ENCODE peak calls at places on chromosomes 7 and 10, in six cellular contexts. One of them, this sample, is unnamed. For H3K4me1, the result is how much of the 10 kb centered on the place peaks cover.

GRCh38 chr10:126350216-126350992 is 37.9 kb downstream of the ADAM12 start:
- DNase-seq in esophagus squamous epithelium: no peak
- DNase-seq in heart right ventricle: no peak
- DNase-seq in mucosa of descending colon: no peak
- DNase-seq in Panc1: peak
- DNase-seq in left ventricle myocardium inferior: no peak
- DNase-seq in this sample: no peak

GRCh38 chr10:117746541-117747195 is 204.1 kb downstream of the EMX2 start:
- DNase-seq in esophagus squamous epithelium: no peak
- DNase-seq in heart right ventricle: no peak
- DNase-seq in mucosa of descending colon: no peak
- DNase-seq in Panc1: no peak
- DNase-seq in left ventricle myocardium inferior: no peak
- DNase-seq in this sample: no peak

GRCh38 chr10:101783736-101784118 is 481 bp upstream of the NPM3 start:
- DNase-seq in esophagus squamous epithelium: no peak
- DNase-seq in heart right ventricle: no peak
- DNase-seq in mucosa of descending colon: no peak
- DNase-seq in Panc1: no peak
- DNase-seq in left ventricle myocardium inferior: no peak
- DNase-seq in this sample: no peak

GRCh38 chr7:133948588-133948987 is 178.6 kb upstream of the LRGUK start:
- DNase-seq in esophagus squamous epithelium: no peak
- DNase-seq in heart right ventricle: no peak
- DNase-seq in mucosa of descending colon: no peak
- DNase-seq in Panc1: no peak
- DNase-seq in left ventricle myocardium inferior: no peak
- DNase-seq in this sample: no peak

GRCh38 chr7:16905300-16906044 is 23.7 kb upstream of the AGR3 start:
- DNase-seq in esophagus squamous epithelium: no peak
- DNase-seq in heart right ventricle: no peak
- DNase-seq in mucosa of descending colon: no peak
- DNase-seq in Panc1: no peak
- DNase-seq in left ventricle myocardium inferior: no peak
- DNase-seq in this sample: no peak

GRCh38 chr10:30028006-30028441 is 31.4 kb downstream of the JCAD start:
- DNase-seq in esophagus squamous epithelium: no peak
- DNase-seq in heart right ventricle: peak
- DNase-seq in mucosa of descending colon: no peak
- DNase-seq in Panc1: no peak
- DNase-seq in left ventricle myocardium inferior: peak
- DNase-seq in this sample: no peak

GRCh38 chr10:43205681-43206390 is 61.0 kb downstream of the RASGEF1A start:
- DNase-seq in esophagus squamous epithelium: no peak
- DNase-seq in heart right ventricle: no peak
- DNase-seq in mucosa of descending colon: peak
- DNase-seq in Panc1: no peak
- DNase-seq in left ventricle myocardium inferior: no peak
- DNase-seq in this sample: peak

GRCh38 chr7:158000160-158000559 is 587.5 kb downstream of the PTPRN2 start:
- DNase-seq in esophagus squamous epithelium: no peak
- DNase-seq in heart right ventricle: no peak
- DNase-seq in mucosa of descending colon: no peak
- DNase-seq in Panc1: no peak
- DNase-seq in left ventricle myocardium inferior: no peak
- DNase-seq in this sample: no peak

GRCh38 chr7:117951711-117952280 is 78.6 kb upstream of the CTTNBP2 start:
- DNase-seq in esophagus squamous epithelium: no peak
- DNase-seq in heart right ventricle: no peak
- DNase-seq in mucosa of descending colon: no peak
- DNase-seq in Panc1: no peak
- DNase-seq in left ventricle myocardium inferior: no peak
- DNase-seq in this sample: no peak

GRCh38 chr10:116122126-116122525 is 150.9 kb downstream of the GFRA1 start:
- DNase-seq in esophagus squamous epithelium: no peak
- DNase-seq in heart right ventricle: no peak
- DNase-seq in mucosa of descending colon: no peak
- DNase-seq in Panc1: no peak
- DNase-seq in left ventricle myocardium inferior: no peak
- DNase-seq in this sample: no peak

GRCh38 chr7:36277247-36277542 is 112.5 kb upstream of the ANLN start:
- DNase-seq in esophagus squamous epithelium: no peak
- DNase-seq in heart right ventricle: no peak
- DNase-seq in mucosa of descending colon: no peak
- DNase-seq in Panc1: no peak
- DNase-seq in left ventricle myocardium inferior: no peak
- DNase-seq in this sample: no peak

GRCh38 chr10:116306847-116307246 is 17.4 kb upstream of the CCDC172 start:
- DNase-seq in esophagus squamous epithelium: no peak
- DNase-seq in heart right ventricle: no peak
- DNase-seq in mucosa of descending colon: no peak
- DNase-seq in Panc1: no peak
- DNase-seq in left ventricle myocardium inferior: no peak
- DNase-seq in this sample: no peak

GRCh38 chr7:123283373-123283772 is 83.6 kb upstream of the SLC13A1 start:
- DNase-seq in esophagus squamous epithelium: no peak
- DNase-seq in heart right ventricle: no peak
- DNase-seq in mucosa of descending colon: no peak
- DNase-seq in Panc1: no peak
- DNase-seq in left ventricle myocardium inferior: no peak
- DNase-seq in this sample: no peak

GRCh38 chr7:30922596-30922995 is 10.9 kb downstream of the AQP1 start:
- DNase-seq in esophagus squamous epithelium: no peak
- DNase-seq in heart right ventricle: no peak
- DNase-seq in mucosa of descending colon: peak
- DNase-seq in Panc1: no peak
- DNase-seq in left ventricle myocardium inferior: peak
- DNase-seq in this sample: no peak

GRCh38 chr10:97754726-97755125 is 17.1 kb downstream of the SFRP5 start:
- DNase-seq in esophagus squamous epithelium: no peak
- DNase-seq in heart right ventricle: no peak
- DNase-seq in mucosa of descending colon: no peak
- DNase-seq in Panc1: no peak
- DNase-seq in left ventricle myocardium inferior: no peak
- DNase-seq in this sample: no peak

GRCh38 chr10:26857991-26858706 is 2.6 kb downstream of the ABI1 start:
- DNase-seq in esophagus squamous epithelium: no peak
- DNase-seq in heart right ventricle: no peak
- DNase-seq in mucosa of descending colon: no peak
- DNase-seq in Panc1: no peak
- DNase-seq in left ventricle myocardium inferior: no peak
- DNase-seq in this sample: no peak

GRCh38 chr7:150877545-150877944 is 25.2 kb downstream of the AOC1 start:
- DNase-seq in esophagus squamous epithelium: no peak
- DNase-seq in heart right ventricle: no peak
- DNase-seq in mucosa of descending colon: no peak
- DNase-seq in Panc1: no peak
- DNase-seq in left ventricle myocardium inferior: no peak
- DNase-seq in this sample: no peak

GRCh38 chr10:48227213-48227612 is 47.3 kb downstream of the FRMPD2 start:
- DNase-seq in esophagus squamous epithelium: no peak
- DNase-seq in heart right ventricle: no peak
- DNase-seq in mucosa of descending colon: no peak
- DNase-seq in Panc1: no peak
- DNase-seq in left ventricle myocardium inferior: no peak
- DNase-seq in this sample: no peak

GRCh38 chr10:62911210-62911963 is 95.2 kb upstream of the EGR2 start:
- DNase-seq in esophagus squamous epithelium: no peak
- DNase-seq in heart right ventricle: no peak
- DNase-seq in mucosa of descending colon: no peak
- DNase-seq in Panc1: no peak
- DNase-seq in left ventricle myocardium inferior: no peak
- DNase-seq in this sample: no peak

GRCh38 chr10:101091546-101092290 is 29.9 kb downstream of the KAZALD1 start:
- DNase-seq in esophagus squamous epithelium: no peak
- DNase-seq in heart right ventricle: no peak
- DNase-seq in mucosa of descending colon: no peak
- DNase-seq in Panc1: no peak
- DNase-seq in left ventricle myocardium inferior: no peak
- DNase-seq in this sample: no peak

GRCh38 chr10:1612910-1613309 is 124.4 kb downstream of the ADARB2 start:
- DNase-seq in esophagus squamous epithelium: no peak
- DNase-seq in heart right ventricle: no peak
- DNase-seq in mucosa of descending colon: no peak
- DNase-seq in Panc1: no peak
- DNase-seq in left ventricle myocardium inferior: no peak
- DNase-seq in this sample: no peak

GRCh38 chr7:82592416-82592815 is 148.8 kb upstream of the CACNA2D1 start:
- DNase-seq in esophagus squamous epithelium: no peak
- DNase-seq in heart right ventricle: no peak
- DNase-seq in mucosa of descending colon: no peak
- DNase-seq in Panc1: no peak
- DNase-seq in left ventricle myocardium inferior: no peak
- DNase-seq in this sample: no peak

GRCh38 chr10:31209523-31209922 is 109.5 kb upstream of the ZEB1 start:
- DNase-seq in esophagus squamous epithelium: no peak
- DNase-seq in heart right ventricle: no peak
- DNase-seq in mucosa of descending colon: no peak
- DNase-seq in Panc1: no peak
- DNase-seq in left ventricle myocardium inferior: no peak
- DNase-seq in this sample: no peak

GRCh38 chr10:31207636-31208035 is 111.4 kb upstream of the ZEB1 start:
- DNase-seq in esophagus squamous epithelium: no peak
- DNase-seq in heart right ventricle: no peak
- DNase-seq in mucosa of descending colon: no peak
- DNase-seq in Panc1: no peak
- DNase-seq in left ventricle myocardium inferior: no peak
- DNase-seq in this sample: no peak

DNA sequence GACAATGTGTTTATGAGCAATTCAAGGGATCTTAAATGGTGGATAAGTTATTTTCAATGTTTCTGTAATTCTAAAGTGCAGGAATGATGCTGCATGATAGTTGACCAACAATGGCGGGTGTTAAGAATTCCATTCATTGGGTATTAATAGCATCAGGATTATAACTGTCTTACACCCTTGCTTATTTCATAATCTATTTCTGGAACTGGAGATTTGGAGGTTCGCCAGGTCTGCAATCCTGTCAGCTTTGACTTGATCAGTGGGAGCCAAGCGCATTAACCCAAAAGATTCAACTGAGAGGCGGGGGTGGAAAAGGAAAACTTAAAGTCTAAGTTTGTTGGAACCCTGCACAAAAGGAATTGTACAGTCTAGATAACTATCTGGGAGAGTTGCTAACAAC is 114.9 kb upstream of the ZEB1 start:
- DNase-seq in esophagus squamous epithelium: no peak
- DNase-seq in heart right ventricle: no peak
- DNase-seq in mucosa of descending colon: no peak
- DNase-seq in Panc1: no peak
- DNase-seq in left ventricle myocardium inferior: peak
- DNase-seq in this sample: peak
- H3K4me1 ChIP-seq in esophagus squamous epithelium: under half
- H3K4me1 ChIP-seq in heart right ventricle: under half
- H3K4me1 ChIP-seq in mucosa of descending colon: under half
- H3K4me1 ChIP-seq in Panc1: under half
- H3K4me1 ChIP-seq in left ventricle myocardium inferior: under half
- H3K4me1 ChIP-seq in this sample: under half

GRCh38 chr7:28815928-28816373 is 142.2 kb downstream of the TRIL start:
- DNase-seq in esophagus squamous epithelium: no peak
- DNase-seq in heart right ventricle: no peak
- DNase-seq in mucosa of descending colon: no peak
- DNase-seq in Panc1: no peak
- DNase-seq in left ventricle myocardium inferior: no peak
- DNase-seq in this sample: no peak
- H3K4me3 ChIP-seq in esophagus squamous epithelium: no peak
- H3K4me3 ChIP-seq in heart right ventricle: no peak
- H3K4me3 ChIP-seq in mucosa of descending colon: no peak
- H3K4me3 ChIP-seq in Panc1: no peak
- H3K4me3 ChIP-seq in left ventricle myocardium inferior: no peak
- H3K4me3 ChIP-seq in this sample: no peak

DNA sequence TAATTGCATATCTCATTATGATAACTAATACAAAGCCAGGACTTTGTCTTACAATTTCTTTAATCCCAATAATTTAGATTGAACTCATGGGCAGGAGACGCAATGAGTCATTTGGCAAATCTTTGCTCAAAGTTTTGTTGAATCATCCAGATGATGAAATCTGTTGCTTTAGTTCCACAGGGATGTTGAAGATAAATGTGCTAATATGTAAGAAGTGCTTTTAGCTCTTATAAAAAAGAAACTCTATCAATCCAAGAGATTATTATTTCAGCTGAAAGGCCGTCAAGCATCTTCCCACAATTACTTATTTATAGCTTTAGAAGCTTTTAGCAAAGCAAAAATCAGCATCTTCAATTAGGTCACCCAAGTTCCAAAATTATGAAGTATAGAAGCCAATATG is 36.8 kb upstream of the ANK3 start:
- DNase-seq in esophagus squamous epithelium: no peak
- DNase-seq in heart right ventricle: no peak
- DNase-seq in mucosa of descending colon: no peak
- DNase-seq in Panc1: no peak
- DNase-seq in left ventricle myocardium inferior: no peak
- DNase-seq in this sample: no peak
- H3K4me1 ChIP-seq in esophagus squamous epithelium: under half
- H3K4me1 ChIP-seq in heart right ventricle: under half
- H3K4me1 ChIP-seq in mucosa of descending colon: under half
- H3K4me1 ChIP-seq in Panc1: under half
- H3K4me1 ChIP-seq in left ventricle myocardium inferior: under half
- H3K4me1 ChIP-seq in this sample: under half

DNA sequence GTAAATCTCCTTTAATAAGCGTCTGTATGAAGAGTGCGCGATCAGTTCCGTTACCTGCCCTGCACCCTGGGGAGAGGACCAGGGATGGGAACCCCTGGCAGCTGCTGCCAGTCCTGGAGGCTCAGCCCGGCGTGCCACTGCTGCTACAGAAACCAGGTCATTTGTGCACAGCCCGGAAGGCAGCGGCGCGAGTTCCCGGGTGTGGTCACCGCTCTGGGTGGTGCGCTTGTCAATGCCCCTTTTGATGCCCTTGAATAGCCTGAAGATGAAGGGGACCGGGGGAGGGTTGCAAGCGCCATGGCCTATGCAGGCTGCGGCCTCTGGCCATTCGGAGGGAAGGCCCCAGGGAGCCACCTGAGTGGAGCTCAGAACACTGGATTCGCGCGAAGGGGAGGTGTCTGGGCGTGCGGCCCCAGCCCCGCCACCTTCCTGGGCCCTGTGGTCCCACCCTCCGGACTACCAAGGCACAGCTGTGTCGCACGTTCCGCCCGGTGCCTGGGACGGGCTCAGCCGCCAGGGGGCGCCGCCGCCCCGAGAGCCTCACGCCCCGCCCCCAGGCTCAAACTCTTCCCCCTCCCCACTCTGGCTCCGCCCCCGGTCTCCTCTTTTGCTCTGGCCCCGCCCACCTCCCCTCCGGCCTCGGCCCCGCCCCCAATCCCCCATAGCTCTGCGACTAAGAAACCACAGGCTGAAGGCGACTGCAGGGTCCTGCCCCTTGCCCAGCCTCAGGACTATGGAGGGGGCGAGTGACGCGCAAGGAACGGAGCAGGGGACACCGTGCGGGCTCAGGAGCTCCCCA is 16.5 kb downstream of the AP5Z1 start:
- DNase-seq in esophagus squamous epithelium: no peak
- DNase-seq in heart right ventricle: peak
- DNase-seq in mucosa of descending colon: peak
- DNase-seq in Panc1: no peak
- DNase-seq in left ventricle myocardium inferior: peak
- DNase-seq in this sample: peak
- H3K4me3 ChIP-seq in esophagus squamous epithelium: peak
- H3K4me3 ChIP-seq in heart right ventricle: peak
- H3K4me3 ChIP-seq in mucosa of descending colon: no peak
- H3K4me3 ChIP-seq in Panc1: no peak
- H3K4me3 ChIP-seq in left ventricle myocardium inferior: peak
- H3K4me3 ChIP-seq in this sample: no peak

This sample was measured in aorta.